ENCODE peak calls at places on chromosomes 6 and 20, in four cellular contexts. U is DND-41, I is hepatocyte, T is endothelial cell of umbilical vein. W is an unnamed sample. For H4K20me1 and H3K9me3, the result is how much of the 10 kb centered on the place peaks cover.

GRCh38 chr6:169862464-169863148 is 111.2 kb downstream of the ERMARD start:
- DNase-seq in I (no peak), U (no peak), T (no peak), W (no peak)

GRCh38 chr20:36872857-36873256 is 3.1 kb upstream of the TLDC2 start:
- DNase-seq in U (no peak), T (no peak), I (no peak), W (no peak)

GRCh38 chr6:84776392-84776791 is 12.0 kb upstream of the TBX18 start:
- DNase-seq in I (no peak), U (no peak), T (no peak), W (no peak)

GRCh38 chr6:161271343-161272019 is 2.4 kb downstream of the AGPAT4 start:
- DNase-seq in U (no peak), T (no peak), I (peak), W (no peak)

GRCh38 chr6:43089874-43090556 is 13.9 kb downstream of the PTK7 start:
- DNase-seq in U (no peak), T (no peak), I (peak), W (no peak)

GRCh38 chr6:168210239-168211107 is 109.1 kb downstream of the DACT2 start:
- DNase-seq in I (no peak), U (no peak), T (no peak), W (no peak)

GRCh38 chr6:166786704-166787293 is 159.7 kb upstream of the RPS6KA2 start:
- DNase-seq in T (peak), I (peak), U (peak), W (peak)

GRCh38 chr20:62020935-62021701 is 44.6 kb downstream of the TAF4 start:
- DNase-seq in U (no peak), T (no peak), I (no peak), W (no peak)

GRCh38 chr6:154754152-154754551 is 20.9 kb downstream of the SCAF8 start:
- DNase-seq in T (peak), I (no peak), U (no peak), W (no peak)

GRCh38 chr20:30919514-30920188 is 337.8 kb upstream of the DEFB115 start:
- DNase-seq in I (no peak), T (no peak), U (no peak), W (no peak)
- H4K20me1 ChIP-seq in I (under half), T (under half), U (under half), W (under half)

GRCh38 chr6:22954749-22955385 is 385.5 kb downstream of the HDGFL1 start:
- DNase-seq in T (peak), U (no peak), I (no peak), W (no peak)
- H3K9me3 ChIP-seq in T (under half), U (under half), I (under half), W (under half)

GRCh38 chr20:58870293-58871014 is 17.9 kb downstream of the GNAS start:
- DNase-seq in I (peak), U (peak), T (peak), W (peak)

GRCh38 chr20:58867211-58867610 is 14.7 kb downstream of the GNAS start:
- DNase-seq in T (no peak), I (no peak), U (no peak), W (no peak)

GRCh38 chr20:58868795-58869194 is 16.3 kb downstream of the GNAS start:
- DNase-seq in I (peak), U (no peak), T (no peak), W (no peak)

GRCh38 chr20:58871533-58872102 is 19.1 kb downstream of the GNAS start:
- DNase-seq in I (no peak), U (no peak), T (no peak), W (no peak)

DNA sequence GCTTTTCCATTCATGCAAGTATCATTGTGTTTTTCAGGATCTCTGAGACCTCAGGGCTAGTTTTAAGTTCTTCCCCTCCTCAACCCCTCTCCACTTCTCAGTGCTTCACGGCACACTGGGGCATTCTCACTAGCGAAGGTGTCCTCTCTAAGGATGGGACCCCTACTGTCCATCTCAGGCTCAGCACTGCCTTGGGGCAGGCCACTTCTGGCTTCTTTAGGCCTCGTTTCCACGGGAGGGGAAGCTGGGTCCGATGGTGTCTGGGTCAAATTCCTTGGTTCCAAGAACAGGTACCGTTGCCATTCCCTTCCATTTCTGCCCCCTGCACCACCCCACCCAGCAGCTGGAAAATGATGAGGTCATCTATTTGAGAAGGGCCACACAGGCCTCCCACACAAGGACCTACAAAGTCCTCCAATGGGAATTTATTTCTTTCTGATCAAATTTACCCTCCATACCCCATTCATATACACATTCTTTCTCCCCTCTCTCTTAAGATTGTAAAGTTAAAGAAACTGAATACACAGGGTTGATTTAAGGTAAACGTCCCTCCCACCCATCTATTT is 17.2 kb downstream of the GNAS start:
- DNase-seq in T (no peak), U (no peak), I (no peak), W (no peak)
- H4K20me1 ChIP-seq in T (under half), U (under half), I (under half), W (under half)

GRCh38 chr6:79971195-79971594 is 23.8 kb upstream of the ELOVL4 start:
- DNase-seq in U (no peak), I (no peak), T (no peak), W (no peak)

GRCh38 chr6:79964607-79965081 is 17.3 kb upstream of the ELOVL4 start:
- DNase-seq in T (no peak), U (peak), I (no peak), W (no peak)

GRCh38 chr6:79969784-79970183 is 22.4 kb upstream of the ELOVL4 start:
- DNase-seq in T (no peak), U (no peak), I (no peak), W (no peak)

DNA sequence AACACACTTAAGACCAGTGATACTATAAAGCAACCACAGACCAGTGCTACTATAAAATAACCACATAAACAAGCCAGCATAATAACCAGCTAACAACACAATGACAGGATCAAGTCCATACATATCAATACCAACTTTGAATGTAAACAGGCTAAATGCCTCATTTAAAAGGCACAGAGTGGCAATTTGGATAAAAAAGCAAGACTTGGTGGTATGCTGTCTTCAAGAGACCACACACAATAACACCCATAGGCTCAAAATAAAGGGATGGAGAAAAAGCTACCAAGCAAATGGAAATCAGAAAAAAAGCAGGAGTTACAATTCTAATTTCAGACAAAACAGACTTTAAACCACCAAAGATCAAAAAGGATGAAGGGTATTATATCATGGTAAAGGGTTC is 19.8 kb upstream of the ELOVL4 start:
- DNase-seq in I (no peak), U (no peak), T (no peak), W (no peak)
- H3K9me3 ChIP-seq in I (under half), U (under half), T (under half), W (under half)

GRCh38 chr6:117677553-117678131 is 2.4 kb downstream of the NUS1 start:
- DNase-seq in T (no peak), U (no peak), I (no peak), W (no peak)
- H4K20me1 ChIP-seq in T (under half), U (under half), I (under half), W (under half)

DNA sequence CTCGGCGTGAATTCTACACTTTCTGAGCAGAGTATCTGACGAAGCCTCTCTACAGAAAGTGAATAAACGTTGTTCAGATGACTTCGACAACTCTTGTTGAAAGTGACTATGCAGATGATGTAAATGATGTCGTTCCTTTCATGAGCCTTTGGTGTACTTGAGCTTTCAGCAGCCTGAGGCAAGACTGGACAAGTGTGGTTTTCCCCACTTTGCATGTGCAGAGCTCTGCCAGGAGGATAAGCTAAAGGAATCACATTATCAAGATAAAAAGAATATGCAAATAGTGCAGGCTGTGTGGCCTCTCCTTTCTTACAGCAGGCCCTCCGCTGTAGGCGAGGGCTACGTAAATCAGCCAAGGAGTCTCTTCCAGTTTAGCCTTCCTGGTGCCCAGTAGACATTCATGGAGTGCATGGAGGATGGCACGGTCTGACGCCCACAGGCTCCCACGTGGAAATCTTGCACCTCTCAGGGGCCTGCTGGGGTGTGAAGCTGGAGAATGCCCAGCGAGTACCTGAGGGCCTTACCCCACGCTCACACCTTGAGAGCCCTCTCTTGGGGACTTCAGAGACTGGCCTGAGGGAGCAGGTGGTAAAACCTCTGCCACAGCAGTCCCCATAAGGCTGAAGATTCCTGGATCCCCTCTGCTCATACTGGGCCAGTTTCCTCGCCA is 54.9 kb downstream of the RPP40 start:
- DNase-seq in U (no peak), I (no peak), T (no peak), W (no peak)
- H3K9me3 ChIP-seq in U (under half), I (under half), T (under half), W (under half)

GRCh38 chr6:143362192-143362558 is 88.3 kb downstream of the ADAT2 start:
- DNase-seq in U (no peak), T (no peak), I (no peak), W (no peak)

GRCh38 chr6:143357152-143357551 is 93.3 kb downstream of the ADAT2 start:
- DNase-seq in T (no peak), I (no peak), U (no peak), W (no peak)

GRCh38 chr6:143361536-143362191 is 88.8 kb downstream of the ADAT2 start:
- DNase-seq in U (no peak), I (no peak), T (no peak), W (no peak)
- H4K20me1 ChIP-seq in U (under half), I (under half), T (under half), W (under half)

GRCh38 chr20:55255016-55255415 is 750.3 kb downstream of the CBLN4 start:
- DNase-seq in U (no peak), I (no peak), T (no peak), W (no peak)

GRCh38 chr20:55253765-55254164 is 751.6 kb downstream of the CBLN4 start:
- DNase-seq in T (no peak), I (peak), U (no peak), W (no peak)

GRCh38 chr20:55252525-55252924 is 752.8 kb downstream of the CBLN4 start:
- DNase-seq in U (no peak), T (no peak), I (no peak), W (no peak)

DNA sequence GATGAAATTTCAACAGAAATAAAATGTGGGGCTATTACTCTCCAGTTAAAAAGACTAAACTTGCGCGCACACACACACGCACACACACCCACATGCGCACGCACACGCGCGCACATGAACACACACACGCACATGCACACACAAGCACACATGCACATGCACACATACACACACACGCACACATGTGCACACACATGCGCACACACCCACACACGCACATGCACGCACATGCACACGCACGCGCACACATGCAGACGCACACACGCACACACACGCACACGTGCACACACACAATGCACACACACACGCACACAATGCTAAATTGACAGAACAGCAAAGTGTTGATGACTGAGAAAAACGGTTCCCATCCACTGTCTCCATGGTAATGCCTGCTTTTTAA is 754.1 kb downstream of the CBLN4 start:
- DNase-seq in U (no peak), T (no peak), I (no peak), W (no peak)
- H3K9me3 ChIP-seq in U (under half), T (under half), I (under half), W (under half)

GRCh38 chr6:1608976-1609661 is 596 bp upstream of the FOXC1 start:
- DNase-seq in I (peak), T (peak), U (no peak), W (no peak)

GRCh38 chr6:1609662-1610496 is at the start of gene FOXC1:
- DNase-seq in T (peak), U (no peak), I (peak), W (no peak)

GRCh38 chr6:1611572-1612385 is 2.1 kb downstream of the FOXC1 start:
- DNase-seq in I (no peak), T (peak), U (no peak), W (no peak)

GRCh38 chr6:1611322-1611571 is 1.5 kb downstream of the FOXC1 start:
- DNase-seq in I (peak), U (no peak), T (peak), W (no peak)

DNA sequence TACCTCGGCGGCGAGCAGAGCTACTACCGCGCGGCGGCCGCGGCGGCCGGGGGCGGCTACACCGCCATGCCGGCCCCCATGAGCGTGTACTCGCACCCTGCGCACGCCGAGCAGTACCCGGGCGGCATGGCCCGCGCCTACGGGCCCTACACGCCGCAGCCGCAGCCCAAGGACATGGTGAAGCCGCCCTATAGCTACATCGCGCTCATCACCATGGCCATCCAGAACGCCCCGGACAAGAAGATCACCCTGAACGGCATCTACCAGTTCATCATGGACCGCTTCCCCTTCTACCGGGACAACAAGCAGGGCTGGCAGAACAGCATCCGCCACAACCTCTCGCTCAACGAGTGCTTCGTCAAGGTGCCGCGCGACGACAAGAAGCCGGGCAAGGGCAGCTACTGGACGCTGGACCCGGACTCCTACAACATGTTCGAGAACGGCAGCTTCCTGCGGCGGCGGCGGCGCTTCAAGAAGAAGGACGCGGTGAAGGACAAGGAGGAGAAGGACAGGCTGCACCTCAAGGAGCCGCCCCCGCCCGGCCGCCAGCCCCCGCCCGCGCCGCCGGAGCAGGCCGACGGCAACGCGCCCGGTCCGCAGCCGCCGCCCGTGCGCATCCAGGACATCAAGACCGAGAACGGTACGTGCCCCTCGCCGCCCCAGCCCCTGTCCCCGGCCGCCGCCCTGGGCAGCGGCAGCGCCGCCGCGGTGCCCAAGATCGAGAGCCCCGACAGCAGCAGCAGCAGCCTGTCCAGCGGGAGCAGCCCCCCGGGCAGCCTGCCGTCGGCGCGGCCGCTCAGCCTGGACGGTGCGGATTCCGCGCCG is 994 bp downstream of the FOXC1 start:
- DNase-seq in U (no peak), T (peak), I (peak), W (no peak)
- H4K20me1 ChIP-seq in U (under half), T (under half), I (under half), W (under half)

DNA sequence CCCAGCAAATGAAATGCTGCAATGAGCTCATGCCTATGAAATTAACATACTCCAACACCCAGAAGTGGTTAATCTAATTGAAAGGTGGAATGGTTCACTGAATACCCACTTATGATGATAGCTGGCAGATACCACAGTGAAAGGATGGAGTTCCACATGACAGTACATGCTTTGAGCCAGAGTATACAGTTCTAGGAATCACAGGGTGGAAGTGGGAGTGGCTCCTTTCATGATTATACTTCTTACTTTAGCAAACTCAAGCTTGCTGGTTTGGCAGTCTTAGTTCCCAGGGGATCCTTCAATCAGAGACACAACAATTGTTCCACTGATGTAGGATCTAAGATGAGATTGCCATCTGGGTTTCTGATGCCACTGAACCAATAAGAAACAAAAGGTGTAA is 21.5 kb downstream of the CD164 start:
- DNase-seq in I (no peak), U (no peak), T (no peak), W (no peak)
- H3K9me3 ChIP-seq in I (under half), U (under half), T (under half), W (under half)